ENCODE peak calls at places on chromosomes 11 and 22, in five cellular contexts. L is stomach, T is heart left ventricle, P is heart right ventricle, Q is GM23338. F is an unnamed sample. For H3K36me3, the result is how much of the 10 kb centered on the place peaks cover.

GRCh38 chr22:38427465-38427864 is 27.5 kb downstream of the KCNJ4 start:
- DNase-seq in T (no peak), L (no peak), Q (no peak), P (no peak), F (no peak)

GRCh38 chr11:60657880-60658279 is 41.5 kb upstream of the MS4A8 start:
- DNase-seq in T (no peak), Q (peak), L (peak), P (no peak), F (no peak)

GRCh38 chr11:65438257-65439151 is 15.9 kb downstream of the NEAT1 start:
- DNase-seq in L (no peak), P (no peak), Q (no peak), T (peak), F (peak)

GRCh38 chr22:33335611-33336279 is 277.6 kb upstream of the SYN3 start:
- DNase-seq in Q (no peak), L (no peak), P (no peak), T (no peak), F (no peak)

GRCh38 chr22:19904881-19905618 is 36.5 kb upstream of the COMT start:
- DNase-seq in T (no peak), L (no peak), P (no peak), Q (no peak), F (no peak)

GRCh38 chr11:12478743-12479142 is 101.4 kb downstream of the PARVA start:
- DNase-seq in Q (no peak), P (no peak), T (peak), L (no peak), F (no peak)

GRCh38 chr22:38118182-38118581 is 7.7 kb upstream of the BAIAP2L2 start:
- DNase-seq in T (no peak), P (no peak), L (no peak), Q (no peak), F (no peak)

GRCh38 chr11:81301426-81301825 is 1432.2 kb downstream of the FAM181B start:
- DNase-seq in T (no peak), P (no peak), L (no peak), Q (no peak), F (no peak)

GRCh38 chr11:554824-555499 is 5.6 kb downstream of the LMNTD2 start:
- DNase-seq in P (peak), L (peak), Q (peak), T (peak), F (no peak)

GRCh38 chr22:22161924-22162851 is 82.4 kb upstream of the VPREB1 start:
- DNase-seq in T (no peak), Q (no peak), P (no peak), L (no peak), F (no peak)

GRCh38 chr11:119377961-119378667 is 3.4 kb downstream of the USP2 start:
- DNase-seq in P (no peak), T (no peak), L (no peak), Q (no peak), F (peak)

GRCh38 chr11:70326843-70327242 is 56.4 kb downstream of the PPFIA1 start:
- DNase-seq in P (no peak), L (no peak), T (no peak), Q (no peak), F (no peak)

GRCh38 chr11:121253951-121254350 is 38.6 kb upstream of the SC5D start:
- DNase-seq in L (no peak), T (no peak), Q (no peak), P (no peak), F (no peak)

GRCh38 chr11:60378359-60378758 is at the start of gene MS4A7:
- DNase-seq in Q (no peak), T (peak), L (no peak), P (peak), F (no peak)

GRCh38 chr11:130129922-130130321 is 29.7 kb upstream of the ST14 start:
- DNase-seq in P (no peak), L (no peak), T (no peak), Q (no peak), F (peak)

GRCh38 chr11:125667151-125667550 is 13.5 kb downstream of the ACRV1 start:
- DNase-seq in Q (no peak), L (no peak), T (no peak), P (no peak), F (no peak)

GRCh38 chr11:125662689-125663088 is 18.0 kb downstream of the ACRV1 start:
- DNase-seq in T (no peak), Q (no peak), L (no peak), P (no peak), F (no peak)

DNA sequence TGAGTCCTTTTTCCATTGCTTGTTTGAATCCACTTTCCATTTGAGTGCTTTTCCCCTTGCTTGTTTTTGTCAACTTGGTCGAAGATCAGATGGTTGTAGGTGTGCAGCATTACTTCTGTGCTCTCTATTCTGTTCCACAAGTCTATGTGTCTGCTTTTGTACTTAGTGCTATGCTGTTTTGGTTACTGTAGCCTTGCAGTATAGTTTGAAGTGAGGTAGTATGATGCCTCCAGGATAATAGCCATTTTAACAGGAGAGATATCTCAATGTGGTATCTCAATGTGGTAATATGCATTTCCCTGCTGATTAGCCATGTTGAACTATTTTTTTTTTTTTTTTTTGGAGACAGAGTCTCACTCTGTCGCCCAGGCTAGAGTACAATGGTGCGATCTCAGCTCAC is 16.7 kb downstream of the ACRV1 start:
- DNase-seq in Q (no peak), P (no peak), T (no peak), L (no peak), F (no peak)
- H3K36me3 ChIP-seq in Q (under half), P (under half), T (under half), L (under half), F (under half)

GRCh38 chr11:103202048-103202651 is 92.9 kb downstream of the DYNC2H1 start:
- DNase-seq in Q (peak), P (no peak), T (no peak), L (no peak), F (no peak)
- TF ChIP-seq CTCF in Q (peak), P (no peak), T (peak), L (no peak), F (no peak)

GRCh38 chr11:35064114-35064800 is 74.7 kb upstream of the CD44 start:
- DNase-seq in P (no peak), T (no peak), L (no peak), Q (no peak), F (no peak)
- H3K4me3 ChIP-seq in P (no peak), T (no peak), L (no peak), Q (no peak), F (no peak)

GRCh38 chr22:42816339-42816738 is 40.7 kb downstream of the ARFGAP3 start:
- DNase-seq in P (no peak), L (no peak), T (no peak), Q (no peak), F (no peak)
- H3K36me3 ChIP-seq in P (half or more), L (half or more), T (under half), Q (under half), F (under half)

GRCh38 chr11:96706761-96707160 is 316.9 kb downstream of the JRKL start:
- DNase-seq in T (no peak), Q (no peak), L (no peak), P (no peak), F (no peak)

GRCh38 chr11:96707273-96707672 is 317.5 kb downstream of the JRKL start:
- DNase-seq in L (no peak), P (no peak), T (no peak), Q (no peak), F (no peak)

GRCh38 chr11:96708469-96708868 is 318.7 kb downstream of the JRKL start:
- DNase-seq in Q (no peak), L (no peak), P (no peak), T (no peak), F (no peak)

DNA sequence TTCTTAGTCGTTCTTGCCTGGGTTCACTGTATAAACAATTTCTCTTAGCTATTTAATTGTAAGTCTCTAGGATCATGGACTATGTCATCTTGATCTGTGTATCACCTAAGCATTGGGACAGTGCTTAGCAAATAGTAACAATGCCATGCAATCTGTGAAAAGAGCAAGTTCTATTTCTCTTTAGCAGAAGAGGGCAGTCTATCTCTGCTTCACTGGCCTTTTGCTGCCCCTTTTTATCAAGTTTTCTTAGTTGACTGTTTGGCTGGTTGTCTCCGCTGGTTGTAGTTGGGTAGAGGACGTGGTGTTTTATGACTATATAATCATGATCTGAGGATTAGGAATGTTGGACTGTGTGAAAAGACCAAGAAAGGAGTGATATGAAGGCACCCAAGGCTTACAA is 315.0 kb downstream of the JRKL start:
- DNase-seq in Q (peak), P (no peak), T (no peak), L (no peak), F (no peak)
- TF ChIP-seq CTCF in Q (peak), P (no peak), T (no peak), L (no peak), F (no peak)

GRCh38 chr11:117704416-117705150 is 92.4 kb downstream of the DSCAML1 start:
- DNase-seq in Q (no peak), L (no peak), T (no peak), P (no peak), F (no peak)
- H3K4me3 ChIP-seq in Q (no peak), L (no peak), T (no peak), P (no peak), F (no peak)

DNA sequence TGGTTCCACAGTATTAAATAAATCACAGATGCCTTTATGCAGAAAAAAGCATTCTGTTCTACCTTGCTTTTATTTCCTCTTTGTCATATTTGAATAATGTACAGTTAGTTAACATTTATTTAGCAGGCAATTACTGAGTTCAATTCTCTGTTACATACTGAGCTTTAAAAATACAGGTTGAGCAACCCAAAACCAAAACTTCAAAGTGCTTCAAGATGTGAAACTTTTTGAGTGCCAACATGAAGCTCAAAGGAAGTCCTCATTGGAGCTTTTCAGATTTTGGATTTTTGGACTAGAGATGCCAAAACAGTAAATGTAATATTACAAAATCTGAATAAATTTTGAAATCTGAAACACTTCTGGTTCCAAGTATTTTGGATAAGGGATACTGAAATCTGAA is 54.1 kb downstream of the PDHX start:
- DNase-seq in L (no peak), Q (no peak), T (no peak), P (no peak), F (no peak)
- H3K36me3 ChIP-seq in L (half or more), Q (under half), T (under half), P (half or more), F (under half)

GRCh38 chr11:3232956-3233355 is 739 bp upstream of the MRGPRE start:
- DNase-seq in Q (no peak), P (no peak), T (no peak), L (no peak), F (no peak)
- TF ChIP-seq CTCF in Q (no peak), P (no peak), T (no peak), L (no peak), F (no peak)

DNA sequence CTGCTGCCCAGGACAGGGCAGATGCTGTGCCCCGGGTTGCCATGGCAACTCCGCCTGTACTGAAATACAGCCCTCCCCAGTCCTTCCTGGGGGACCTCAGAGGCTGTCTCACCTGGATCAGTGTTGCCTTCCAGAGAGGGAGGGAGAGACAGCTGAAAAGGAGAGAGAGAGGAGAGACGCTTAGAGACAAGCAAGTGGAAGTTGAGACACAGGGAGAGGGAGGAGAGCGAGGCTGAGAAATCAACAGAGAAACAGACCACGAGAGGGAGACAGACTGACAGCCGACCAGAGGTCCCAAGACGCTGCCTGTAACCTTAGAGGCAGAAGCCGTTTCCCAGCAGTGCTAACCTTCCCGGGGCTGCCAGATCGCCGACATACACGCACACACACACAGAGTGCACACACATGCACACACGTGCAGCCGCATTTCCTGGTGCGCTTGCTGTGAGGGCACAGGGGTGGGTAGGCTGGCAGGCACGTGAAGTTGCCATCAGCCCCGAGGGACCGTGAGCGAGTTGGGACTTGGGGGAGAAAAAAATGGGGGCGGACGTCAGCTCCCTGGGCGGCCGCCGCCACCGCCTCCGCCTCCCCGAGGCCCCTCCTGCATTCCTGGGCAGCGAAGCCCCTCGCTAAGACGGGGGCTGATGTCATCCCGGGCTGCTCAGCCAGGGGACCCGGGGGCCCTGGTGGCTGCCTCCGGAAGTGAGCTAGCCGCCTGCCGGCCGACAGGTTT is 88.6 kb upstream of the CRYBB3 start:
- DNase-seq in L (peak), P (peak), Q (peak), T (peak), F (peak)
- H3K4me3 ChIP-seq in L (peak), P (peak), Q (peak), T (peak), F (peak)